ENCODE peak calls at places on chromosomes 6 and 20, in six cellular contexts. One of them, this sample, is unnamed.

GRCh38 chr6:130473886-130474285 is 108.1 kb downstream of the TMEM200A start:
- DNase-seq in cardiac fibroblast: peak
- DNase-seq in CD8-positive, alpha-beta T cell: no peak
- DNase-seq in H9: no peak
- DNase-seq in fibroblast of pulmonary artery: peak
- DNase-seq in A673: no peak
- DNase-seq in this sample: no peak

GRCh38 chr20:60137657-60138245 is 179.5 kb downstream of the CDH26 start:
- DNase-seq in H9: no peak
- DNase-seq in cardiac fibroblast: peak
- DNase-seq in CD8-positive, alpha-beta T cell: no peak
- DNase-seq in fibroblast of pulmonary artery: peak
- DNase-seq in A673: peak
- DNase-seq in this sample: no peak

GRCh38 chr20:35583636-35584560 is 31.7 kb upstream of the SPAG4 start:
- DNase-seq in A673: no peak
- DNase-seq in fibroblast of pulmonary artery: no peak
- DNase-seq in CD8-positive, alpha-beta T cell: no peak
- DNase-seq in H9: no peak
- DNase-seq in cardiac fibroblast: no peak
- DNase-seq in this sample: no peak

GRCh38 chr6:116382587-116382986 is 11.8 kb downstream of the DSE start:
- DNase-seq in fibroblast of pulmonary artery: no peak
- DNase-seq in CD8-positive, alpha-beta T cell: no peak
- DNase-seq in cardiac fibroblast: no peak
- DNase-seq in A673: no peak
- DNase-seq in H9: no peak
- DNase-seq in this sample: no peak

GRCh38 chr6:963456-963855 is 270.5 kb upstream of the EXOC2 start:
- DNase-seq in cardiac fibroblast: no peak
- DNase-seq in CD8-positive, alpha-beta T cell: no peak
- DNase-seq in fibroblast of pulmonary artery: no peak
- DNase-seq in A673: no peak
- DNase-seq in H9: no peak
- DNase-seq in this sample: no peak

GRCh38 chr20:15674253-15675145 is 898.7 kb downstream of the KIF16B start:
- DNase-seq in H9: no peak
- DNase-seq in CD8-positive, alpha-beta T cell: no peak
- DNase-seq in fibroblast of pulmonary artery: no peak
- DNase-seq in A673: no peak
- DNase-seq in cardiac fibroblast: no peak
- DNase-seq in this sample: no peak

GRCh38 chr20:22098451-22098850 is 393.0 kb downstream of the PAX1 start:
- DNase-seq in A673: no peak
- DNase-seq in cardiac fibroblast: no peak
- DNase-seq in CD8-positive, alpha-beta T cell: no peak
- DNase-seq in H9: no peak
- DNase-seq in fibroblast of pulmonary artery: no peak
- DNase-seq in this sample: no peak

GRCh38 chr20:24699321-24700165 is 230.1 kb downstream of the SYNDIG1 start:
- DNase-seq in cardiac fibroblast: no peak
- DNase-seq in H9: peak
- DNase-seq in fibroblast of pulmonary artery: no peak
- DNase-seq in A673: no peak
- DNase-seq in CD8-positive, alpha-beta T cell: no peak
- DNase-seq in this sample: no peak

GRCh38 chr20:8535403-8536003 is 403.4 kb downstream of the PLCB1 start:
- DNase-seq in A673: peak
- DNase-seq in fibroblast of pulmonary artery: peak
- DNase-seq in cardiac fibroblast: peak
- DNase-seq in H9: no peak
- DNase-seq in CD8-positive, alpha-beta T cell: no peak
- DNase-seq in this sample: no peak

GRCh38 chr6:35091353-35092083 is 49.6 kb downstream of the TCP11 start:
- DNase-seq in CD8-positive, alpha-beta T cell: no peak
- DNase-seq in cardiac fibroblast: no peak
- DNase-seq in A673: no peak
- DNase-seq in fibroblast of pulmonary artery: no peak
- DNase-seq in H9: no peak
- DNase-seq in this sample: no peak

GRCh38 chr6:53424300-53424699 is 75.5 kb upstream of the ELOVL5 start:
- DNase-seq in CD8-positive, alpha-beta T cell: no peak
- DNase-seq in cardiac fibroblast: no peak
- DNase-seq in fibroblast of pulmonary artery: no peak
- DNase-seq in A673: no peak
- DNase-seq in H9: no peak
- DNase-seq in this sample: no peak

GRCh38 chr6:125314019-125314581 is 12.3 kb upstream of the HDDC2 start:
- DNase-seq in H9: peak
- DNase-seq in A673: peak
- DNase-seq in CD8-positive, alpha-beta T cell: peak
- DNase-seq in cardiac fibroblast: peak
- DNase-seq in fibroblast of pulmonary artery: peak
- DNase-seq in this sample: no peak

GRCh38 chr6:37407948-37408347 is 25.1 kb upstream of the CMTR1 start:
- DNase-seq in CD8-positive, alpha-beta T cell: no peak
- DNase-seq in cardiac fibroblast: no peak
- DNase-seq in fibroblast of pulmonary artery: no peak
- DNase-seq in A673: no peak
- DNase-seq in H9: no peak
- DNase-seq in this sample: no peak

GRCh38 chr6:34146801-34147592 is 1.1 kb upstream of the GRM4 start:
- DNase-seq in H9: peak
- DNase-seq in fibroblast of pulmonary artery: peak
- DNase-seq in CD8-positive, alpha-beta T cell: no peak
- DNase-seq in cardiac fibroblast: peak
- DNase-seq in A673: no peak
- DNase-seq in this sample: no peak

GRCh38 chr6:35765739-35766138 is 10.7 kb upstream of the CLPSL2 start:
- DNase-seq in CD8-positive, alpha-beta T cell: no peak
- DNase-seq in fibroblast of pulmonary artery: no peak
- DNase-seq in cardiac fibroblast: no peak
- DNase-seq in H9: peak
- DNase-seq in A673: no peak
- DNase-seq in this sample: no peak

GRCh38 chr6:33621396-33622388 is 570 bp downstream of the ITPR3 start:
- DNase-seq in CD8-positive, alpha-beta T cell: no peak
- DNase-seq in H9: peak
- DNase-seq in fibroblast of pulmonary artery: no peak
- DNase-seq in cardiac fibroblast: peak
- DNase-seq in A673: peak
- DNase-seq in this sample: no peak

GRCh38 chr6:138662474-138662873 is 111.1 kb upstream of the CCDC28A start:
- DNase-seq in A673: no peak
- DNase-seq in cardiac fibroblast: peak
- DNase-seq in fibroblast of pulmonary artery: peak
- DNase-seq in H9: no peak
- DNase-seq in CD8-positive, alpha-beta T cell: no peak
- DNase-seq in this sample: no peak

GRCh38 chr20:50913976-50914375 is 17.3 kb downstream of the ADNP start:
- DNase-seq in fibroblast of pulmonary artery: peak
- DNase-seq in H9: no peak
- DNase-seq in cardiac fibroblast: peak
- DNase-seq in A673: peak
- DNase-seq in CD8-positive, alpha-beta T cell: no peak
- DNase-seq in this sample: no peak

GRCh38 chr6:139480356-139480833 is 105.9 kb upstream of the CITED2 start:
- DNase-seq in H9: no peak
- DNase-seq in cardiac fibroblast: no peak
- DNase-seq in fibroblast of pulmonary artery: no peak
- DNase-seq in CD8-positive, alpha-beta T cell: no peak
- DNase-seq in A673: no peak
- DNase-seq in this sample: no peak

GRCh38 chr6:105836889-105837288 is 249.2 kb upstream of the PRDM1 start:
- DNase-seq in A673: no peak
- DNase-seq in cardiac fibroblast: no peak
- DNase-seq in fibroblast of pulmonary artery: no peak
- DNase-seq in CD8-positive, alpha-beta T cell: no peak
- DNase-seq in H9: no peak
- DNase-seq in this sample: no peak

GRCh38 chr6:113464959-113465358 is 392.2 kb upstream of the MARCKS start:
- DNase-seq in CD8-positive, alpha-beta T cell: no peak
- DNase-seq in H9: no peak
- DNase-seq in fibroblast of pulmonary artery: peak
- DNase-seq in A673: peak
- DNase-seq in cardiac fibroblast: peak
- DNase-seq in this sample: no peak

GRCh38 chr6:163984446-163984936 is 570.0 kb downstream of the QKI start:
- DNase-seq in cardiac fibroblast: no peak
- DNase-seq in A673: no peak
- DNase-seq in CD8-positive, alpha-beta T cell: no peak
- DNase-seq in H9: no peak
- DNase-seq in fibroblast of pulmonary artery: no peak
- DNase-seq in this sample: no peak

GRCh38 chr20:7989379-7989778 is 30.2 kb downstream of the TMX4 start:
- DNase-seq in fibroblast of pulmonary artery: no peak
- DNase-seq in CD8-positive, alpha-beta T cell: no peak
- DNase-seq in H9: no peak
- DNase-seq in cardiac fibroblast: peak
- DNase-seq in A673: no peak
- DNase-seq in this sample: no peak

GRCh38 chr6:162973141-162973872 is 245.5 kb downstream of the PACRG start:
- DNase-seq in cardiac fibroblast: no peak
- DNase-seq in H9: no peak
- DNase-seq in A673: no peak
- DNase-seq in fibroblast of pulmonary artery: no peak
- DNase-seq in CD8-positive, alpha-beta T cell: no peak
- DNase-seq in this sample: no peak

GRCh38 chr6:85747654-85748053 is 105.0 kb upstream of the SYNCRIP start:
- DNase-seq in cardiac fibroblast: peak
- DNase-seq in fibroblast of pulmonary artery: peak
- DNase-seq in H9: no peak
- DNase-seq in A673: no peak
- DNase-seq in CD8-positive, alpha-beta T cell: no peak
- DNase-seq in this sample: no peak

GRCh38 chr6:157246048-157246630 is 77.2 kb downstream of the TMEM242 start:
- DNase-seq in cardiac fibroblast: no peak
- DNase-seq in H9: no peak
- DNase-seq in fibroblast of pulmonary artery: peak
- DNase-seq in CD8-positive, alpha-beta T cell: no peak
- DNase-seq in A673: no peak
- DNase-seq in this sample: no peak

GRCh38 chr20:58480455-58481356 is 34.5 kb downstream of the APCDD1L start:
- DNase-seq in H9: peak
- DNase-seq in A673: no peak
- DNase-seq in fibroblast of pulmonary artery: no peak
- DNase-seq in CD8-positive, alpha-beta T cell: no peak
- DNase-seq in cardiac fibroblast: no peak
- DNase-seq in this sample: no peak

GRCh38 chr6:11595903-11596302 is 58.4 kb downstream of the TMEM170B start:
- DNase-seq in CD8-positive, alpha-beta T cell: no peak
- DNase-seq in fibroblast of pulmonary artery: peak
- DNase-seq in cardiac fibroblast: peak
- DNase-seq in H9: no peak
- DNase-seq in A673: peak
- DNase-seq in this sample: no peak
- TF ChIP-seq CTCF in CD8-positive, alpha-beta T cell: no peak
- TF ChIP-seq CTCF in fibroblast of pulmonary artery: peak
- TF ChIP-seq CTCF in cardiac fibroblast: peak
- TF ChIP-seq CTCF in H9: peak
- TF ChIP-seq CTCF in A673: peak
- TF ChIP-seq CTCF in this sample: no peak

DNA sequence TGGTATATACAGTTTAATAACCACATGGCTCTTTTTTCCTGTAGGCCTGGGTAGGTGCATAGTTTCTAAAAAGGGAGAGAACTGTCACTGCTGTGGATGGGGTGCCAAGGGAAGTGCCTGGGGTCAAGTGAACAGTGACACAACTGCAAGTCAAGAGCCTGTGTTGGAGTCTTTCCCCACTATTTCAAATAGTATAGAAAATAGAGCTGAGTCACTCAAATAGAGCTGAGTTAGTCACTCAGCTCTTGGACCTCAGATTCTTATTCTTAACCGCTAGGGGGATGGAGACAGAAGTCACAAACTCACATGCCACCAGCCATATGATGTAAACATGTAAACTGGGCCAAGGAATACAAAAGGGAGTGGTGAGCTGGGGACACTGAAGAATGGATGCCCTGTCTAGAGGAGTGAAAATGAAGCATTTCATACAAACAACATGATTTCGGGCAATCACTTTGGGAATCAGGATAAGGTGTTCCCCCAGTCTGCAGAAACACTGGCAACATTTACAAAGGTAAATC is 2.1 kb downstream of the NQO2 start:
- DNase-seq in A673: peak
- DNase-seq in CD8-positive, alpha-beta T cell: no peak
- DNase-seq in fibroblast of pulmonary artery: peak
- DNase-seq in H9: no peak
- DNase-seq in cardiac fibroblast: peak
- DNase-seq in this sample: no peak
- TF ChIP-seq CTCF in A673: peak
- TF ChIP-seq CTCF in CD8-positive, alpha-beta T cell: peak
- TF ChIP-seq CTCF in fibroblast of pulmonary artery: peak
- TF ChIP-seq CTCF in H9: peak
- TF ChIP-seq CTCF in cardiac fibroblast: peak
- TF ChIP-seq CTCF in this sample: peak

GRCh38 chr6:46095251-46095650 is 34.5 kb upstream of the ENPP4 start:
- DNase-seq in A673: no peak
- DNase-seq in cardiac fibroblast: no peak
- DNase-seq in fibroblast of pulmonary artery: no peak
- DNase-seq in CD8-positive, alpha-beta T cell: no peak
- DNase-seq in H9: no peak
- DNase-seq in this sample: no peak

GRCh38 chr6:46091080-46091478 is 38.7 kb upstream of the ENPP4 start:
- DNase-seq in CD8-positive, alpha-beta T cell: no peak
- DNase-seq in fibroblast of pulmonary artery: no peak
- DNase-seq in cardiac fibroblast: no peak
- DNase-seq in A673: no peak
- DNase-seq in H9: no peak
- DNase-seq in this sample: no peak

GRCh38 chr6:46090115-46091079 is 39.4 kb upstream of the ENPP4 start:
- DNase-seq in cardiac fibroblast: peak
- DNase-seq in A673: peak
- DNase-seq in CD8-positive, alpha-beta T cell: peak
- DNase-seq in H9: peak
- DNase-seq in fibroblast of pulmonary artery: peak
- DNase-seq in this sample: peak
- TF ChIP-seq CTCF in cardiac fibroblast: peak
- TF ChIP-seq CTCF in A673: peak
- TF ChIP-seq CTCF in CD8-positive, alpha-beta T cell: peak
- TF ChIP-seq CTCF in H9: peak
- TF ChIP-seq CTCF in fibroblast of pulmonary artery: peak
- TF ChIP-seq CTCF in this sample: peak

GRCh38 chr6:160042014-160042773 is 73.3 kb downstream of the IGF2R start:
- DNase-seq in CD8-positive, alpha-beta T cell: no peak
- DNase-seq in A673: no peak
- DNase-seq in cardiac fibroblast: peak
- DNase-seq in H9: no peak
- DNase-seq in fibroblast of pulmonary artery: peak
- DNase-seq in this sample: no peak

GRCh38 chr6:160040527-160041264 is 71.8 kb downstream of the IGF2R start:
- DNase-seq in fibroblast of pulmonary artery: no peak
- DNase-seq in cardiac fibroblast: no peak
- DNase-seq in A673: no peak
- DNase-seq in CD8-positive, alpha-beta T cell: no peak
- DNase-seq in H9: no peak
- DNase-seq in this sample: no peak

GRCh38 chr6:160042788-160043301 is 74.0 kb downstream of the IGF2R start:
- DNase-seq in CD8-positive, alpha-beta T cell: no peak
- DNase-seq in cardiac fibroblast: peak
- DNase-seq in A673: no peak
- DNase-seq in fibroblast of pulmonary artery: peak
- DNase-seq in H9: no peak
- DNase-seq in this sample: no peak

GRCh38 chr6:160040055-160040454 is 71.2 kb downstream of the IGF2R start:
- DNase-seq in fibroblast of pulmonary artery: no peak
- DNase-seq in A673: no peak
- DNase-seq in H9: no peak
- DNase-seq in CD8-positive, alpha-beta T cell: no peak
- DNase-seq in cardiac fibroblast: no peak
- DNase-seq in this sample: no peak

GRCh38 chr6:160041608-160042007 is 72.7 kb downstream of the IGF2R start:
- DNase-seq in A673: no peak
- DNase-seq in fibroblast of pulmonary artery: peak
- DNase-seq in H9: no peak
- DNase-seq in cardiac fibroblast: peak
- DNase-seq in CD8-positive, alpha-beta T cell: no peak
- DNase-seq in this sample: no peak
- TF ChIP-seq CTCF in A673: no peak
- TF ChIP-seq CTCF in fibroblast of pulmonary artery: peak
- TF ChIP-seq CTCF in H9: peak
- TF ChIP-seq CTCF in cardiac fibroblast: peak
- TF ChIP-seq CTCF in CD8-positive, alpha-beta T cell: no peak
- TF ChIP-seq CTCF in this sample: no peak

This sample was measured in natural killer cell.